ENCODE peak calls at places on chromosomes 1 and 21, in nine cellular contexts. R, T, I, N, W, C, E, X and D are unnamed samples.

GRCh38 chr1:24847995-24848857 is 81.8 kb downstream of the RUNX3 start:
- DNase-seq in R (peak), T (peak), I (peak), N (peak), W (peak), C (peak), E (peak), X (peak), D (peak)

GRCh38 chr1:10299174-10299573 is 88.8 kb downstream of the KIF1B start:
- DNase-seq in R (no peak), T (no peak), I (no peak), N (no peak), W (no peak), C (no peak), E (no peak), X (no peak), D (no peak)

GRCh38 chr1:8006037-8006963 is 19.8 kb downstream of the ERRFI1 start:
- DNase-seq in R (no peak), T (peak), I (no peak), N (no peak), W (no peak), C (no peak), E (peak), X (peak), D (no peak)

GRCh38 chr1:40712405-40712944 is 21.0 kb downstream of the NFYC start:
- DNase-seq in R (no peak), T (no peak), I (peak), N (no peak), W (no peak), C (no peak), E (no peak), X (no peak), D (no peak)

GRCh38 chr1:26279598-26280332 is at the start of gene SH3BGRL3:
- DNase-seq in R (peak), T (peak), I (peak), N (peak), W (peak), C (peak), E (peak), X (peak), D (peak)

GRCh38 chr1:207009182-207009850 is 23.2 kb downstream of the C1orf116 start:
- DNase-seq in R (no peak), T (no peak), I (no peak), N (no peak), W (no peak), C (no peak), E (no peak), X (no peak), D (no peak)

GRCh38 chr1:54980528-54981241 is at the start of gene TMEM61:
- DNase-seq in R (no peak), T (no peak), I (no peak), N (no peak), W (no peak), C (no peak), E (no peak), X (peak), D (no peak)

GRCh38 chr1:19333587-19334354 is 21.6 kb downstream of the SLC66A1 start:
- DNase-seq in R (peak), T (peak), I (no peak), N (no peak), W (no peak), C (no peak), E (no peak), X (no peak), D (no peak)

GRCh38 chr1:230091473-230092231 is 24.6 kb downstream of the GALNT2 start:
- DNase-seq in R (no peak), T (peak), I (no peak), N (no peak), W (no peak), C (no peak), E (peak), X (peak), D (no peak)

GRCh38 chr1:19397217-19397945 is 85.3 kb downstream of the SLC66A1 start:
- DNase-seq in R (no peak), T (no peak), I (no peak), N (no peak), W (no peak), C (no peak), E (no peak), X (no peak), D (no peak)

GRCh38 chr1:47797555-47797954 is 199.6 kb downstream of the TRABD2B start:
- DNase-seq in R (no peak), T (no peak), I (peak), N (no peak), W (no peak), C (no peak), E (no peak), X (peak), D (no peak)

GRCh38 chr1:179744401-179745130 is 1.5 kb downstream of the FAM163A start:
- DNase-seq in R (no peak), T (no peak), I (no peak), N (no peak), W (no peak), C (no peak), E (no peak), X (no peak), D (no peak)

GRCh38 chr1:201381130-201381529 is 3.6 kb upstream of the TNNT2 start:
- DNase-seq in R (peak), T (no peak), I (no peak), N (no peak), W (no peak), C (no peak), E (no peak), X (no peak), D (no peak)

GRCh38 chr1:11045428-11046269 is 1.4 kb downstream of the MASP2 start:
- DNase-seq in R (peak), T (no peak), I (no peak), N (no peak), W (no peak), C (no peak), E (no peak), X (no peak), D (no peak)

GRCh38 chr1:247270003-247270402 is 14.1 kb downstream of the VN1R5 start:
- DNase-seq in R (no peak), T (no peak), I (no peak), N (no peak), W (no peak), C (no peak), E (no peak), X (no peak), D (no peak)

GRCh38 chr1:85847356-85847755 is 139.1 kb upstream of the ZNHIT6 start:
- DNase-seq in R (no peak), T (no peak), I (no peak), N (no peak), W (no peak), C (no peak), E (no peak), X (no peak), D (no peak)

GRCh38 chr1:109167114-109167513 is 46.6 kb upstream of the SARS1 start:
- DNase-seq in R (no peak), T (no peak), I (no peak), N (no peak), W (no peak), C (no peak), E (no peak), X (no peak), D (no peak)

GRCh38 chr1:86546787-86547221 is at the start of gene CLCA4:
- DNase-seq in R (no peak), T (peak), I (no peak), N (no peak), W (no peak), C (no peak), E (peak), X (peak), D (no peak)

GRCh38 chr1:1925437-1926345 is 6.6 kb upstream of the TMEM52 start:
- DNase-seq in R (peak), T (no peak), I (peak), N (no peak), W (no peak), C (peak), E (no peak), X (no peak), D (no peak)

GRCh38 chr1:119829636-119830035 is 18.4 kb upstream of the REG4 start:
- DNase-seq in R (no peak), T (no peak), I (no peak), N (no peak), W (no peak), C (no peak), E (no peak), X (no peak), D (no peak)

GRCh38 chr21:45834026-45834715 is 147.4 kb upstream of the COL6A1 start:
- DNase-seq in R (no peak), T (no peak), I (no peak), N (no peak), W (no peak), C (no peak), E (no peak), X (no peak), D (no peak)

GRCh38 chr1:115539736-115540135 is 102.0 kb upstream of the VANGL1 start:
- DNase-seq in R (no peak), T (peak), I (no peak), N (no peak), W (no peak), C (no peak), E (no peak), X (no peak), D (no peak)